ENCODE peak calls at places on chromosomes 2 and 18, in ten cellular contexts. I, C, G, S, P, Z, H, Y, W and K are unnamed samples.

GRCh38 chr2:190781604-190782198 is 98.9 kb upstream of the GLS start:
- DNase-seq in I (no peak), C (peak), G (peak), S (peak), P (peak), Z (peak), H (peak), Y (peak), W (peak), K (no peak)

GRCh38 chr2:82001614-82002013 is 1697.1 kb upstream of the LRRTM1 start:
- DNase-seq in I (no peak), C (no peak), G (no peak), S (no peak), P (no peak), Z (no peak), H (no peak), Y (no peak), W (no peak), K (no peak)

GRCh38 chr18:46336278-46337205 is 232.4 kb downstream of the HAUS1 start:
- DNase-seq in I (no peak), C (no peak), G (no peak), S (no peak), P (no peak), Z (no peak), H (no peak), Y (no peak), W (no peak), K (no peak)

GRCh38 chr2:47180531-47180930 is 25.4 kb upstream of the STPG4 start:
- DNase-seq in I (no peak), C (no peak), G (no peak), S (no peak), P (no peak), Z (no peak), H (no peak), Y (no peak), W (no peak), K (no peak)

GRCh38 chr2:28687640-28688039 is 64.0 kb upstream of the PPP1CB start:
- DNase-seq in I (no peak), C (no peak), G (no peak), S (no peak), P (no peak), Z (no peak), H (no peak), Y (no peak), W (no peak), K (no peak)

GRCh38 chr2:60058781-60059180 is 494.7 kb downstream of the BCL11A start:
- DNase-seq in I (no peak), C (no peak), G (no peak), S (no peak), P (no peak), Z (no peak), H (no peak), Y (no peak), W (no peak), K (no peak)

GRCh38 chr2:162473-163135 is 101.2 kb downstream of the SH3YL1 start:
- DNase-seq in I (no peak), C (no peak), G (no peak), S (no peak), P (no peak), Z (no peak), H (no peak), Y (no peak), W (no peak), K (no peak)

GRCh38 chr18:58230438-58231179 is 186.6 kb downstream of the NEDD4L start:
- DNase-seq in I (no peak), C (no peak), G (no peak), S (no peak), P (peak), Z (peak), H (no peak), Y (no peak), W (peak), K (no peak)

GRCh38 chr2:222375798-222376197 is 48.5 kb upstream of the SGPP2 start:
- DNase-seq in I (no peak), C (no peak), G (no peak), S (no peak), P (no peak), Z (no peak), H (no peak), Y (no peak), W (no peak), K (no peak)

GRCh38 chr18:36780748-36781147 is 48.1 kb downstream of the TPGS2 start:
- DNase-seq in I (no peak), C (no peak), G (no peak), S (peak), P (peak), Z (peak), H (no peak), Y (no peak), W (no peak), K (no peak)

DNA sequence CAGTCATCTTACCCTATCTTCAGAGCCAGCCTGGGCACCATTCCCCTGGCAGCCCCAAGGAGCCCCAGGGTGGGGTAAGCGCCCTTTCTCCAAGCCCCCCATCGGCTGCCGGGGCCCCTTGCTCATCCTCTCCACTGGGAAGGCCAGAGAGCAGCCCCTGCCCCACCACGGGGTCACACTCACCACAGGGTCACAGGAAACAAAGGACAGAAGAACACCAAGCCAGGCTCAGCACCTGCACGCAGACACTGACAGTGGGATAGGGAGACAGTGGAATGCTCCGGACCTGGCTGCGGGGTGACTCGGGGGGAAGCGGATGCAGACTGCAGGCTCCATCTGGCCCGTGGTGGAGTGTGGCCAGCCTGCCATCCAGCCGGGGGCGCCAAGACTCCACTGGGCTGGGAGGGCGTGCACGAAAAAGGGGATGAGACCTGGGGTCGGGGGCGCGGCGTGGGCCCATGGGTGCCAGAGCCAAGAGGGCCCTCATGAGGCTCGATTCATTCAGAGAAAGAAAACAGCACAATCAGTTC is 21.1 kb downstream of the HDAC4 start:
- DNase-seq in I (no peak), C (no peak), G (no peak), S (no peak), P (no peak), Z (no peak), H (no peak), Y (peak), W (no peak), K (no peak)
- TF ChIP-seq CTCF in I (no peak), C (peak), G (no peak), S (no peak), P (no peak), Z (no peak), H (no peak), Y (peak), W (no peak), K (no peak)

GRCh38 chr18:48896875-48897511 is 53.8 kb downstream of the SMAD7 start:
- DNase-seq in I (peak), C (no peak), G (peak), S (peak), P (peak), Z (no peak), H (peak), Y (no peak), W (no peak), K (no peak)
- TF ChIP-seq CTCF in I (no peak), C (peak), G (peak), S (peak), P (no peak), Z (no peak), H (peak), Y (peak), W (no peak), K (no peak)

GRCh38 chr18:42477261-42477660 is 522.2 kb downstream of the PIK3C3 start:
- DNase-seq in I (no peak), C (peak), G (no peak), S (no peak), P (no peak), Z (no peak), H (no peak), Y (no peak), W (no peak), K (no peak)

GRCh38 chr18:42473611-42474010 is 518.6 kb downstream of the PIK3C3 start:
- DNase-seq in I (no peak), C (no peak), G (no peak), S (no peak), P (no peak), Z (no peak), H (no peak), Y (no peak), W (no peak), K (no peak)

GRCh38 chr18:42474577-42474976 is 519.5 kb downstream of the PIK3C3 start:
- DNase-seq in I (no peak), C (no peak), G (no peak), S (no peak), P (no peak), Z (no peak), H (no peak), Y (no peak), W (no peak), K (no peak)

DNA sequence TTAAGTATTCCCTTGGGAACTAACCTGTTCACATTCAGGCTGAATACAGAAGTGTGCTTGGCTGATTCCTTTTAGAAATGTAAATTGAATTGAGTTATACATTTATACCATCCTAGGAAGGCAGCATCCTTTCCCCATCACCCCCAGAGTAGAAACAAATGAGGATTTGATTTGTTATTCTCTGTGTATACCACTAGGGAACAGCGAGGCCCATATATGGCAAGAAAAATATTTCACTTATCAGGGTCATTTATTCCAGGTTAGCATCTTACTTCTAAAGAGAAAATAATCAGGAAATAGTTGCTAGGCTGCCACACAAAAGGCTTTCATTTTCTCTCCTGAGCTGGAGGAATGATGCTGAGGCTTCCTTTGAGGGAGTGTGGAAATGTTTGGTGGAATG is 516.9 kb downstream of the PIK3C3 start:
- DNase-seq in I (no peak), C (no peak), G (no peak), S (no peak), P (no peak), Z (no peak), H (no peak), Y (no peak), W (no peak), K (no peak)
- TF ChIP-seq CTCF in I (no peak), C (no peak), G (no peak), S (no peak), P (no peak), Z (no peak), H (no peak), Y (no peak), W (no peak), K (no peak)

DNA sequence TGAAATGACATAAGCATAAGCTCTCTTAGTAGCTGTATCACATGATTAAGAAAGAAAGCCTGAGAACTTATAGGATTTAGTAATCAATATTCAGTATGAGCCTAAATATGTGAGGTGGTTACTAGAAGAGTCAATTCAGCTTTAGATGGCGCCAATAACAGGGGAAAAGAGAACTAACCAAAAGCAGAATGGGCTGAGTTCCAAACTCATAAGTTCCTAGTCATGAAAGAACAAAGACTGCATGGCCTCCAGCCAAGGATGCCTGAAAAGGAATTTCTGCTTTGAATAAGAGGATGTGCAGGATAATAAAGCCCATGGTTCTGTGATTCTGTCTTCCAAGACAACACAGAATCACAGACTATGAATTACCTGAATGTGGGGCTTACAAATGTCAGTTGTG is 196.5 kb downstream of the SATB2 start:
- DNase-seq in I (no peak), C (peak), G (no peak), S (peak), P (peak), Z (no peak), H (no peak), Y (no peak), W (peak), K (peak)
- TF ChIP-seq CTCF in I (no peak), C (peak), G (no peak), S (peak), P (peak), Z (no peak), H (no peak), Y (no peak), W (no peak), K (no peak)

GRCh38 chr2:120442923-120443571 is 97.1 kb downstream of the INHBB start:
- DNase-seq in I (peak), C (no peak), G (peak), S (no peak), P (no peak), Z (peak), H (no peak), Y (no peak), W (no peak), K (no peak)
- TF ChIP-seq CTCF in I (no peak), C (no peak), G (no peak), S (no peak), P (no peak), Z (no peak), H (no peak), Y (no peak), W (no peak), K (no peak)

GRCh38 chr2:134244091-134244490 is 9.8 kb upstream of the MGAT5 start:
- DNase-seq in I (no peak), C (no peak), G (no peak), S (no peak), P (peak), Z (no peak), H (no peak), Y (no peak), W (no peak), K (no peak)

GRCh38 chr2:134246154-134246874 is 7.6 kb upstream of the MGAT5 start:
- DNase-seq in I (no peak), C (no peak), G (no peak), S (no peak), P (no peak), Z (no peak), H (no peak), Y (peak), W (no peak), K (no peak)

GRCh38 chr2:134245340-134245984 is 8.4 kb upstream of the MGAT5 start:
- DNase-seq in I (no peak), C (peak), G (peak), S (peak), P (peak), Z (peak), H (peak), Y (peak), W (peak), K (no peak)

GRCh38 chr2:134243244-134243643 is 10.6 kb upstream of the MGAT5 start:
- DNase-seq in I (no peak), C (no peak), G (no peak), S (no peak), P (no peak), Z (no peak), H (no peak), Y (no peak), W (no peak), K (no peak)

DNA sequence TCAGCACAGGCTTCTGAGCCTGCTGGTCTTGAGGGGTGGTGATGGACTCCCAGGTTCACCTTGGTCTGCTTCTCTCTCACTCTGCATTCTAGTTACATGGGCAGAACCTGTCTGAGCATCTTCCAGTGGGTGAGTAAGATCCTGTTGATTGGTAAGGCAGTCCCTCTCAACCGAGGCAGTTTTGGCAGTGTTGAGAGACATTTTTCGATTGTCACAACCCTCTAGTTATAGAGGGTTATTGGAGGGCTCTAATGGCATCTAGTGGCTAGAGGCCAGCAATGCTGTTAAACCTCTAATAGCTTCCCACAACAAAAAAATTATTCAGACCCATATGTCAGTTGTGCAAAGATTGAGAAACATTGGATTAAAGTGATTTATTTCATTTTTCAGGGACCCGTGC is 9.3 kb upstream of the MGAT5 start:
- DNase-seq in I (no peak), C (no peak), G (no peak), S (no peak), P (no peak), Z (peak), H (no peak), Y (no peak), W (no peak), K (no peak)
- TF ChIP-seq CTCF in I (no peak), C (no peak), G (no peak), S (no peak), P (no peak), Z (no peak), H (peak), Y (no peak), W (no peak), K (no peak)

GRCh38 chr2:148932536-148932935 is 57.5 kb downstream of the KIF5C start:
- DNase-seq in I (no peak), C (no peak), G (peak), S (no peak), P (no peak), Z (no peak), H (no peak), Y (no peak), W (no peak), K (no peak)

GRCh38 chr2:148939271-148939670 is 64.2 kb downstream of the KIF5C start:
- DNase-seq in I (no peak), C (no peak), G (no peak), S (no peak), P (no peak), Z (no peak), H (no peak), Y (no peak), W (no peak), K (no peak)

GRCh38 chr2:148933456-148933855 is 58.4 kb downstream of the KIF5C start:
- DNase-seq in I (no peak), C (no peak), G (no peak), S (no peak), P (no peak), Z (no peak), H (no peak), Y (no peak), W (no peak), K (no peak)

GRCh38 chr2:148935791-148936190 is 60.8 kb downstream of the KIF5C start:
- DNase-seq in I (no peak), C (no peak), G (no peak), S (no peak), P (no peak), Z (no peak), H (no peak), Y (no peak), W (no peak), K (no peak)

GRCh38 chr2:148936857-148937450 is 61.9 kb downstream of the KIF5C start:
- DNase-seq in I (no peak), C (no peak), G (no peak), S (no peak), P (no peak), Z (peak), H (no peak), Y (no peak), W (no peak), K (no peak)
- TF ChIP-seq CTCF in I (no peak), C (no peak), G (no peak), S (no peak), P (no peak), Z (no peak), H (no peak), Y (peak), W (peak), K (no peak)